ENCODE peak calls at places on chromosomes 5 and 9, in seven cellular contexts. L, B, Q, G, C, P and T are unnamed samples.

GRCh38 chr5:97658116-97658900 is 475.3 kb upstream of the RIOK2 start:
- DNase-seq in L (no peak), B (no peak), Q (no peak), G (peak), C (no peak), P (no peak), T (no peak)

GRCh38 chr9:14561929-14562386 is 131.3 kb downstream of the ZDHHC21 start:
- DNase-seq in L (no peak), B (no peak), Q (no peak), G (no peak), C (no peak), P (no peak), T (no peak)

GRCh38 chr5:54443264-54443663 is 12.2 kb upstream of the HSPB3 start:
- DNase-seq in L (no peak), B (peak), Q (no peak), G (peak), C (peak), P (no peak), T (peak)

GRCh38 chr9:127815512-127816361 is 13.1 kb downstream of the FPGS start:
- DNase-seq in L (no peak), B (no peak), Q (no peak), G (no peak), C (no peak), P (no peak), T (no peak)

GRCh38 chr5:131899686-131900085 is 45.8 kb downstream of the MEIKIN start:
- DNase-seq in L (no peak), B (no peak), Q (no peak), G (no peak), C (peak), P (no peak), T (no peak)

GRCh38 chr5:108461628-108462367 is 79.9 kb upstream of the FBXL17 start:
- DNase-seq in L (no peak), B (no peak), Q (no peak), G (no peak), C (peak), P (no peak), T (no peak)

GRCh38 chr9:91790912-91791311 is 159.1 kb downstream of the ROR2 start:
- DNase-seq in L (no peak), B (no peak), Q (no peak), G (no peak), C (peak), P (peak), T (no peak)

GRCh38 chr5:80745490-80745889 is 90.7 kb upstream of the DHFR start:
- DNase-seq in L (no peak), B (no peak), Q (no peak), G (no peak), C (peak), P (no peak), T (no peak)

GRCh38 chr5:61048534-61048933 is 103.5 kb downstream of the NDUFAF2 start:
- DNase-seq in L (no peak), B (no peak), Q (no peak), G (no peak), C (peak), P (no peak), T (no peak)

GRCh38 chr5:82784521-82784920 is 292.7 kb downstream of the TMEM167A start:
- DNase-seq in L (no peak), B (no peak), Q (no peak), G (no peak), C (no peak), P (no peak), T (no peak)

GRCh38 chr9:112337547-112337946 is 4.1 kb upstream of the PTBP3 start:
- DNase-seq in L (no peak), B (no peak), Q (no peak), G (no peak), C (no peak), P (no peak), T (no peak)

GRCh38 chr5:174045470-174046025 is at the start of gene NSG2:
- DNase-seq in L (peak), B (peak), Q (no peak), G (peak), C (peak), P (peak), T (peak)

GRCh38 chr9:136941231-136942111 is 3.1 kb downstream of the FBXW5 start:
- DNase-seq in L (no peak), B (no peak), Q (no peak), G (no peak), C (no peak), P (no peak), T (no peak)

GRCh38 chr5:65913519-65913918 is 12.9 kb upstream of the ERBIN start:
- DNase-seq in L (no peak), B (no peak), Q (no peak), G (no peak), C (peak), P (no peak), T (no peak)

DNA sequence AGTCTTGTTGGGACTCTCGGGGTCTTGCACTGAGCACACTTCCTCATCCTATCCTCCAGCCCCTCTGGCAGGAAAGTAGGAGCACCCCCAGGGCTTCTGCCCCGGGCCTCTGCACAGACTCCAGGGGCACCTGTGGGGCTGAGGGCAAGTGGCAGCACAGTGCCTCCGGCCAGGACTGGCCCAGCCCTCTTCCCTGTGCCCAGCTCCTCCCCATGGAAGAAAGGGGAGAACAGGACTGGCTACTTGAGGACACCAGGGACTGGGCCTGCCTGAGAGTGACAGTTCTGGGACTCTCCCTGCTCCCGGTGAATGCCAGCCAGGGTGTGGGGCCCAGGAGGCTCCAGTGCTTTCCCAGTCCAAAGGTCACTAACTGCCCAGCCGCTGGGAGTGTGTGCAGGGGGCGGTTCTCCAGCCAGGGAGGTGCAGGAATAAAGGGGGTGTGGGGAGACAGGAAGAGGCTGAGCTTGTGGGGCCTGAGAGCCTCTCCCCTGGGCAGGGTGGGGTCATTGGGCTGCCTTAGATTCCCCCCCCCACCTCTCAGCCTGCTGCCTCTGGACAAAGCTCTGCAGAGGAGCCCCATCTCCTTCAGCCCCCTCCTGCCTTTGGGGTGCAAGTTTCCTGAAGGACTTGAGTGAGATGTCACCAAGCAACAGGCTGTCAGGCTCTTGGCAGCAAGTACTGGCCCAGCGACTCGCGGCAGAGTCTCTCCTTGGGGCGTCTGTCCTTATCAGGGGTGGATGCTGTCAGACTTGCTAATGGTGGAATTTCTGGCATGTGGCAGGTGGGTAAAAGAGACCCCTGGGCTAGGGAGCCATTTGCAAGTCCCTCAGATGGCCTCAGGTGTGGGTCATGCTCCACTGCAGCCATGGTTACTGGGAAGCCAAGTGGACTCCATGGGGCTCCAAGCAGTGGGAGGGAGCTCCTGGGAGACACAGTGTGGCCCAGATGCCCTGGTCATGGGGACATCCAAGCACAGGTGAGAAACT is 19.1 kb upstream of the JADE2 start:
- DNase-seq in L (peak), B (peak), Q (peak), G (peak), C (no peak), P (peak), T (no peak)
- TF ChIP-seq POLR2A in L (peak), B (peak), Q (peak), G (no peak), C (no peak), P (no peak), T (no peak)

GRCh38 chr9:131606896-131607567 is 61.7 kb downstream of the PRRT1B start:
- DNase-seq in L (no peak), B (no peak), Q (no peak), G (no peak), C (no peak), P (no peak), T (no peak)
- TF ChIP-seq POLR2A in L (no peak), B (no peak), Q (no peak), G (no peak), C (no peak), P (no peak), T (no peak)

GRCh38 chr5:126776499-126777256 is at the start of gene LMNB1:
- DNase-seq in L (peak), B (peak), Q (peak), G (peak), C (peak), P (peak), T (peak)
- TF ChIP-seq POLR2A in L (peak), B (peak), Q (no peak), G (no peak), C (peak), P (no peak), T (peak)

DNA sequence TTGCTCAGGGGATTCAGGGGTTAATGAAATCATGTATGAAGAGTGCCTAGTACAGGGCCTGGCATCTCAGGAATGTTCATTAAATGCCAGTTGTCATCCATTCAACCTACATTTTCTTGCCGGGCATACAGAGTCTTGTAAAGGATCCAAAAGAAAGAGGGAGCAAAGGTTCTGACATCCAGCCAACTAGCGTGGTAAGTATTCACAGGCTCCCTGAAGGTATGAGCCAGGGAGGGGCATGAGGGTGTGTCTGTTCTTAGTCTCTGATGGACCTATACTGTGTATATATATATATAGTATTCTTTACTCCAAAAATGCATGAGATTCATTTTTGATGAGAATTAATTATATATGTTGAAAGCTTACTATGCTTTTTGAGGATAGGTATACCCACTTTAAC is 202.1 kb downstream of the PBX3 start:
- DNase-seq in L (no peak), B (no peak), Q (no peak), G (no peak), C (no peak), P (no peak), T (no peak)
- TF ChIP-seq POLR2A in L (no peak), B (no peak), Q (no peak), G (no peak), C (no peak), P (no peak), T (no peak)